ENCODE peak calls at places on chromosomes 6 and 20, in ten cellular contexts. F is stimulated activated CD4-positive, alpha-beta T cell treated with anti-CD3 and anti-CD28 coated beads, TNF-alpha, amount 100 ng/mL, for 4 hours; K is K562; B is C1 segment of cervical spinal cord; V is NCI-H1436; N is NCI-H1092; R is activated naive CD4-positive, alpha-beta T cell treated with anti-CD3 and anti-CD28 coated beads for 36 hours; D is psoas muscle; H is stimulated activated CD8-positive, alpha-beta memory T cell treated with anti-CD3 and anti-CD28 coated beads, Interleukin-4, amount 100 ng/mL, for 4 hours; J is anterior cingulate cortex. C is an unnamed sample.

GRCh38 chr6:45946352-45946751 is 69.3 kb downstream of the CLIC5 start:
- DNase-seq in F (no peak), K (peak), B (no peak), V (no peak), N (no peak), R (no peak), D (no peak), H (no peak), J (no peak), C (no peak)

GRCh38 chr20:48667889-48668413 is 159.8 kb downstream of the PREX1 start:
- DNase-seq in F (no peak), K (no peak), B (no peak), V (no peak), N (no peak), R (no peak), D (no peak), H (no peak), J (no peak), C (no peak)

GRCh38 chr6:170250451-170250850 is 40.4 kb downstream of the DLL1 start:
- DNase-seq in F (no peak), K (no peak), B (no peak), V (no peak), N (no peak), R (no peak), D (no peak), H (no peak), J (no peak), C (no peak)

GRCh38 chr6:35505985-35506384 is 6.7 kb downstream of the TULP1 start:
- DNase-seq in F (no peak), K (no peak), B (no peak), V (no peak), N (no peak), R (no peak), D (no peak), H (no peak), J (no peak), C (no peak)

GRCh38 chr6:130934848-130935585 is 107.8 kb downstream of the SMLR1 start:
- DNase-seq in F (no peak), K (no peak), B (no peak), V (no peak), N (no peak), R (no peak), D (no peak), H (no peak), J (no peak), C (no peak)

GRCh38 chr6:135093578-135093977 is 39.0 kb upstream of the HBS1L start:
- DNase-seq in F (no peak), K (peak), B (no peak), V (no peak), N (no peak), R (no peak), D (no peak), H (no peak), J (no peak), C (no peak)

GRCh38 chr6:125346143-125346925 is 44.6 kb upstream of the HDDC2 start:
- DNase-seq in F (no peak), K (no peak), B (no peak), V (no peak), N (no peak), R (peak), D (no peak), H (no peak), J (no peak), C (no peak)

GRCh38 chr6:41780623-41781301 is at the start of gene PRICKLE4:
- DNase-seq in F (no peak), K (peak), B (no peak), V (no peak), N (no peak), R (no peak), D (peak), H (no peak), J (no peak), C (peak)

GRCh38 chr6:7484666-7485065 is 56.8 kb upstream of the DSP start:
- DNase-seq in F (no peak), K (no peak), B (no peak), V (no peak), N (no peak), R (no peak), D (no peak), H (no peak), J (no peak), C (no peak)

GRCh38 chr6:21264288-21264818 is 329.2 kb upstream of the SOX4 start:
- DNase-seq in F (no peak), K (peak), B (no peak), V (peak), N (peak), R (no peak), D (no peak), H (no peak), J (no peak), C (no peak)

GRCh38 chr6:165573671-165574070 is 89.4 kb downstream of the PDE10A start:
- DNase-seq in F (no peak), K (no peak), B (no peak), V (no peak), N (peak), R (no peak), D (peak), H (no peak), J (no peak), C (no peak)

GRCh38 chr6:164928366-164929154 is 380.8 kb downstream of the C6orf118 start:
- DNase-seq in F (no peak), K (no peak), B (no peak), V (no peak), N (no peak), R (no peak), D (no peak), H (no peak), J (no peak), C (peak)

GRCh38 chr6:32517654-32518445 is 12.2 kb downstream of the HLA-DRB5 start:
- DNase-seq in F (no peak), K (no peak), B (no peak), V (no peak), N (no peak), R (no peak), D (no peak), H (no peak), J (no peak), C (no peak)

GRCh38 chr20:13791562-13792459 is 7.0 kb downstream of the NDUFAF5 start:
- DNase-seq in F (no peak), K (no peak), B (no peak), V (no peak), N (no peak), R (no peak), D (no peak), H (no peak), J (no peak), C (no peak)

C was measured in substantia nigra.